ENCODE peak calls at places on chromosomes 16 and 17, in six cellular contexts. E is esophagus squamous epithelium, Z is fibroblast of mammary gland, K is uterus, U is endodermal cell, C is lower leg skin. A is an unnamed sample.

GRCh38 chr17:21680366-21680765 is 12.0 kb upstream of the KCNJ18 start:
- DNase-seq in E (no peak), Z (no peak), K (no peak), U (no peak), C (peak), A (no peak)

GRCh38 chr16:4273858-4274291 is 1.1 kb upstream of the TFAP4 start:
- DNase-seq in E (no peak), Z (peak), K (peak), U (peak), C (peak), A (peak)

GRCh38 chr16:19555938-19556778 is 655 bp downstream of the VPS35L start:
- DNase-seq in E (no peak), Z (peak), K (no peak), U (peak), C (no peak), A (peak)

GRCh38 chr16:13795131-13795530 is 124.8 kb upstream of the ERCC4 start:
- DNase-seq in E (no peak), Z (no peak), K (no peak), U (no peak), C (no peak), A (no peak)

GRCh38 chr17:37792787-37793186 is 47.9 kb upstream of the HNF1B start:
- DNase-seq in E (no peak), Z (peak), K (no peak), U (no peak), C (no peak), A (no peak)

GRCh38 chr17:44540246-44541084 is 16.8 kb upstream of the FZD2 start:
- DNase-seq in E (no peak), Z (no peak), K (no peak), U (peak), C (no peak), A (no peak)

GRCh38 chr16:35102780-35103403 is 1643.5 kb downstream of the TP53TG3F start:
- DNase-seq in E (no peak), Z (no peak), K (no peak), U (no peak), C (no peak), A (no peak)

GRCh38 chr17:79936661-79937434 is 97.6 kb upstream of the CBX4 start:
- DNase-seq in E (no peak), Z (no peak), K (no peak), U (no peak), C (no peak), A (no peak)

GRCh38 chr16:15983898-15984297 is 34.5 kb downstream of the ABCC1 start:
- DNase-seq in E (no peak), Z (peak), K (no peak), U (no peak), C (no peak), A (no peak)

GRCh38 chr17:6024576-6024975 is 45.6 kb upstream of the WSCD1 start:
- DNase-seq in E (no peak), Z (no peak), K (no peak), U (no peak), C (no peak), A (no peak)

GRCh38 chr16:21626659-21627277 is 25.6 kb downstream of the IGSF6 start:
- DNase-seq in E (no peak), Z (peak), K (peak), U (peak), C (no peak), A (no peak)

GRCh38 chr16:23072769-23073549 is 76.3 kb downstream of the USP31 start:
- DNase-seq in E (no peak), Z (peak), K (no peak), U (no peak), C (no peak), A (no peak)

GRCh38 chr16:48537909-48538745 is 71.9 kb downstream of the N4BP1 start:
- DNase-seq in E (no peak), Z (peak), K (peak), U (no peak), C (no peak), A (no peak)

GRCh38 chr17:44353656-44354331 is 8.7 kb downstream of the GRN start:
- DNase-seq in E (no peak), Z (peak), K (peak), U (peak), C (no peak), A (no peak)

GRCh38 chr17:48074322-48075054 is 26.3 kb downstream of the NFE2L1 start:
- DNase-seq in E (no peak), Z (peak), K (peak), U (peak), C (no peak), A (peak)

GRCh38 chr17:8253801-8254200 is 4.7 kb downstream of the PFAS start:
- DNase-seq in E (no peak), Z (peak), K (no peak), U (peak), C (no peak), A (no peak)

GRCh38 chr17:37054894-37055293 is 106.1 kb downstream of the AATF start:
- DNase-seq in E (no peak), Z (no peak), K (no peak), U (no peak), C (no peak), A (no peak)

GRCh38 chr16:81137754-81138153 is 41.6 kb upstream of the GCSH start:
- DNase-seq in E (no peak), Z (no peak), K (no peak), U (no peak), C (no peak), A (no peak)

GRCh38 chr17:30588798-30589247 is 111.6 kb downstream of the GOSR1 start:
- DNase-seq in E (no peak), Z (no peak), K (no peak), U (no peak), C (peak), A (no peak)

GRCh38 chr17:20267459-20267842 is 199.9 kb downstream of the LGALS9B start:
- DNase-seq in E (no peak), Z (no peak), K (no peak), U (peak), C (no peak), A (no peak)

GRCh38 chr17:58381124-58381838 is 29.3 kb upstream of the SUPT4H1 start:
- DNase-seq in E (no peak), Z (no peak), K (no peak), U (no peak), C (no peak), A (no peak)

GRCh38 chr17:34177642-34178041 is 77.4 kb upstream of the CCL2 start:
- DNase-seq in E (no peak), Z (peak), K (no peak), U (no peak), C (no peak), A (no peak)

GRCh38 chr17:52138752-52139151 is 19.8 kb downstream of the CA10 start:
- DNase-seq in E (no peak), Z (no peak), K (no peak), U (no peak), C (no peak), A (no peak)

GRCh38 chr16:77945126-77945525 is 77.2 kb upstream of the CLEC3A start:
- DNase-seq in E (no peak), Z (no peak), K (no peak), U (no peak), C (no peak), A (no peak)

GRCh38 chr16:52629296-52629695 is 82.4 kb upstream of the TOX3 start:
- DNase-seq in E (no peak), Z (no peak), K (no peak), U (no peak), C (no peak), A (no peak)

GRCh38 chr17:40025559-40025958 is 10.3 kb downstream of the CSF3 start:
- DNase-seq in E (no peak), Z (no peak), K (no peak), U (no peak), C (no peak), A (no peak)

GRCh38 chr16:68371706-68372380 is 61.0 kb downstream of the PRMT7 start:
- DNase-seq in E (no peak), Z (no peak), K (no peak), U (no peak), C (no peak), A (no peak)

GRCh38 chr17:8865385-8865784 is 2.1 kb downstream of the PIK3R6 start:
- DNase-seq in E (no peak), Z (no peak), K (no peak), U (no peak), C (peak), A (no peak)

GRCh38 chr16:22075043-22075757 is 17.1 kb upstream of the VWA3A start:
- DNase-seq in E (no peak), Z (peak), K (no peak), U (no peak), C (no peak), A (no peak)

GRCh38 chr17:45248132-45248936 is 13.6 kb downstream of the SPATA32 start:
- DNase-seq in E (no peak), Z (no peak), K (no peak), U (peak), C (peak), A (no peak)

GRCh38 chr16:81410643-81411235 is 33.9 kb upstream of the CMIP start:
- DNase-seq in E (no peak), Z (no peak), K (no peak), U (peak), C (no peak), A (no peak)

GRCh38 chr17:61321344-61321743 is 78.3 kb upstream of the TBX2 start:
- DNase-seq in E (no peak), Z (no peak), K (no peak), U (no peak), C (no peak), A (peak)

GRCh38 chr17:50326831-50327364 is 19.0 kb upstream of the XYLT2 start:
- DNase-seq in E (no peak), Z (no peak), K (no peak), U (peak), C (no peak), A (no peak)

GRCh38 chr17:63193827-63194226 is 227.8 kb downstream of the TANC2 start:
- DNase-seq in E (no peak), Z (no peak), K (no peak), U (no peak), C (no peak), A (no peak)

GRCh38 chr16:5490499-5490898 is 392.9 kb upstream of the EEF2KMT start:
- DNase-seq in E (no peak), Z (peak), K (no peak), U (peak), C (no peak), A (peak)

GRCh38 chr17:2190014-2190413 is 113.6 kb downstream of the SMG6 start:
- DNase-seq in E (no peak), Z (peak), K (peak), U (no peak), C (peak), A (no peak)

GRCh38 chr16:10282367-10282766 is 100.1 kb upstream of the GRIN2A start:
- DNase-seq in E (no peak), Z (no peak), K (no peak), U (no peak), C (peak), A (no peak)

GRCh38 chr16:87956771-87957279 is 5.6 kb downstream of the BANP start:
- DNase-seq in E (no peak), Z (peak), K (no peak), U (peak), C (no peak), A (peak)
- TF ChIP-seq CTCF in E (no peak), Z (peak), K (no peak), U (peak), C (no peak), A (peak)

GRCh38 chr17:68511671-68512246 is 471 bp upstream of the PRKAR1A start:
- DNase-seq in E (no peak), Z (peak), K (peak), U (peak), C (peak), A (peak)
- TF ChIP-seq CTCF in E (no peak), Z (no peak), K (peak), U (no peak), C (no peak), A (no peak)

DNA sequence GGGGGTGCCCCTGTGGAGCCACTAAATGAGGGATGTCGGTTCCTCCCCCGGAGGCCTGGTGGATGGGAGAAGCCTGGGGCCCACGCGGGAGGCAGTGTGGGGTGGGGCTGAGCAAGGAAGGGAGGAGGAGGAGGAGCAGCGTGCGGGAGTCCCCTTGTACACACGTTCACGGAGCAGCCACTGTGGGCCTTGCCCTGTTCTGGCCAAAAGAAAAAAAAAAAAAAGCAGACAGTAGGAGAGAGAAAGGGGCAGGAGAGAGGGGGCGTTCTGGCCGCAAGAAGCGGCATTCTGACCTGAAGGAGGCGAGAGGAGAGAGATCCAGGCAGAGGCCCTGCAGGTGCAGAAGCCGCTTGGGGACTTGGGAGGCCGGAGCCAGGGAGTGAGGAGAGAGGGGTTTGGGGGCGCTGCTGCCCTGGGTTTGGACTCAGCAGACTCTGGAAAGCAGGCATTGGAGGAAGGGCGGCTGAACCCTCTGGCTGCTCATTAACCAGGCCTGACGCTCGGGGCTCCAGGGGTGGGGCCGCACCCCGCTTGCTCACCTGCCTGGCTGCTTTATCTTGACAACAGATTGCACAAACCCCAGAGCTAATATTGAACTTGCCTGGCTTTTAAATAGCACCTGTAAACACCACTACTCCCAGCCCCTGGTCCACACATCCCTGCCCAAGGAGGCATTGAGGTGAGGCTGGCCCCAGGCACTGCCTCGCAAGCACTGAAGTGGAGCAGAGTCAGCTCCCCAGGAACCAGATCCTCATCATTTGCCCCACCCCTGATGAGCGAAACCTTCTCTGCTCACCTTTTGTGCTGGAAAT is 190.5 kb upstream of the GSE1 start:
- DNase-seq in E (no peak), Z (no peak), K (no peak), U (peak), C (peak), A (peak)
- TF ChIP-seq CTCF in E (no peak), Z (no peak), K (no peak), U (peak), C (no peak), A (no peak)

DNA sequence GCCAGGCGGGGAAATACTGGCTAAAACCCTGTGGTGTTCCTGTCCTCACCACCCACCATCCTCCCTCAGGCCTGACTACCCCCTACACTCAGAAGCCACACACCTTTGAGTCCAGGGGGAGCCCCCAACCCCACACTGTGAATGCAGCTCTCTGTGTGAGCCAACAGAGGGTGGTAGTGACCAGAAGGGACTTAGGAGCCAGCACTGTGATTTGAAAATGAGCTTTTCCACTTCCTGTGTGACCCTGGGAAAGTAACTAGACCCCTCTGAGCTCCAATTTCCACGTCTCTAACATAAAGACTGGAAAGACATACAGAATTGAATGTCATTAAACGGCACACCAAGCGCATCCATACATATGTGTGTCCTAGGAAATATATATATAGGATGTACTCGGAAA is 58.7 kb downstream of the SDK2 start:
- DNase-seq in E (no peak), Z (no peak), K (no peak), U (peak), C (no peak), A (no peak)
- TF ChIP-seq CTCF in E (no peak), Z (peak), K (no peak), U (peak), C (no peak), A (no peak)

DNA sequence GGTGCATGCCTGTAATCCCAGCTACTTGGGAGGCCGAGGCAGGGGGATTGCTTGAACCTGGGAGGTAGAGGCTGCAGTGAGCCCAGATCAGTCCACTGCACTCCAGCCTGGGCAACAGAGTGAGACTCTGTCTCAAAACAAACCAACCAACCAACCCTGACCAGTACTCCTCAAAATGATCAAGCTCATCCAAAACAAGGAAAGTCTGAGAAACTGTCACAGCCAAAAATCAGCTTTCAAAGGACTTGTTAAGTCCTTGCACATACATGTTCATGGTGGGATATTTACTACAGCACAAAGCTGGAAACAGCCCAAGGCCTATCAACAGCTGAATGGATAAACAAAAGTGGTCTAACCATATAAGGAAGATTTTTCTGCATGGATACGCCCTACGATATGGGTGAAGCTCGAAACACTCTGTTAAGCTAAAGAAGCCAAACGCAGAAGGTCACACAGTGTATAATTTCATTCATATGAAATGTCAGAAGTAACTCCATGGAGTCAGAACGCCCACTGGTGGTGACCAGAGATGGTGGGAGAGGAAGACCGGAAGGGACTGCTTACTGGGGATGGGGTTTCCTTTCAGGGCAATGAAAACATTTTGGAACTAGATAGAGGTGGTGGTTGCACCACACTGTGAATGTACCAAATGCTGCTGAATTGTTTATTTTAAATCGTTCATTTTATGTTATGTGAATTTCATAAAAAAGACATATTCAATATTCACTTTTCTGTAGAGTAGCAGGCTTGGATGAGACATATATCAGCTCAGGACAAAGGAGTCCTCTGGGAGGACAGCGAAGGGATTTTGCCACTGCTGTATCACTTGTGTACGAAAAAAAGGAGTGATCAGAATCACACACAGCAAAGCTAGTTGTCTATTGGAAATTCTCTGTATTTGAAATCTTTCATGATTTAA is 17.7 kb downstream of the CCL17 start:
- DNase-seq in E (no peak), Z (peak), K (peak), U (peak), C (no peak), A (peak)
- TF ChIP-seq CTCF in E (peak), Z (peak), K (peak), U (peak), C (no peak), A (peak)

GRCh38 chr17:75755205-75755901 is 9.6 kb downstream of the GALK1 start:
- DNase-seq in E (no peak), Z (no peak), K (no peak), U (peak), C (no peak), A (no peak)

GRCh38 chr17:75752405-75753192 is 12.4 kb downstream of the GALK1 start:
- DNase-seq in E (no peak), Z (no peak), K (no peak), U (no peak), C (no peak), A (no peak)

GRCh38 chr17:75754378-75755204 is 10.4 kb downstream of the GALK1 start:
- DNase-seq in E (no peak), Z (peak), K (peak), U (no peak), C (no peak), A (no peak)

GRCh38 chr17:75753193-75753513 is 11.8 kb downstream of the GALK1 start:
- DNase-seq in E (no peak), Z (no peak), K (no peak), U (no peak), C (no peak), A (no peak)

DNA sequence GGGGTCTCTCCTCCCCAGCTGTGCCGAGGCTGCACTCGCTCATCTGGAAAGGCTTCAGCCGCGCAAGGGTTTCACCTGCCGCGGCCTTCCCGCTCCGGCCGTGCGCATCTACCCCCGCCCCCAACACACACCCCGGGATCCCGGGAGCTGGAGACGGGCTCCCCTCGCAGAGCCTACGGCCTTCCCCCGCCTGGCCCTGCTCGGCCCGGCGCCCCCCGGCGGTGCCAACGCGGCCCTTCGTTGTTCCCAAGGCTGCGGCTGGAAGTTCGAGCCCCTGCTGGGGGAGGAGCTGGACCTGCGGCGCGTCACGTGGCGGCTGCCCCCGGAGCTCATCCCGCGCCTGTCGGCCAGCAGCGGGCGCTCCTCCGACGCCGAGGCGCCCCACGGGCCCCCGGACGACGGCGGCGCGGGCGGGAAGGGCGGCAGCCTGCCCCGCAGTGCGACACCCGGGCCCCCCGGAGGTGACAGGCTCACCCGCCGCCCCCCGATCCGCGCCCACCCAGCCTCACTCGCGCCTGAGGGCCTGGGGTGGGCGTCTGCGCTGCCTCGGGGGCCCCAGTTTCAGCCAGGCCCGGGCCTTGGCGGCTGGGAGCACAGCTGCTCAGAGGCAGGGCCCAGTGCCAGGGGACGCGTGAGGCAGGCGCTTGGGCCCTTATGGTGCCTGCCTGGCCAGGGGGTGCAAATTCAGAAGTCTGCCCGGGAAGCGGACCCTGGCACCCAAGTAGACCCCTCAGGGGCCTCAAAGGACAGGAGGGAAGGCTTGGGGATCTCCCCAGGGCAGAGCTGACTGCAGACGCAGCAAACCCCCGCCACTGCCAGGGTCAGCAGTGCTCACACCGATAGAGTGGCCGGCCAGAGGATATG is 11.2 kb downstream of the GALK1 start:
- DNase-seq in E (no peak), Z (peak), K (peak), U (peak), C (no peak), A (peak)
- TF ChIP-seq CTCF in E (peak), Z (no peak), K (peak), U (peak), C (no peak), A (peak)

A was measured in neural crest cell.